ENCODE peak calls at places on chromosomes 6 and 20, in nine cellular contexts. O is fibroblast of lung, G is hepatocyte, Z is colonic mucosa, V is endodermal cell, C is cardiac muscle cell, Q is AG04450, T is kidney, H is neural progenitor cell. B is an unnamed sample.
A peak's percentile ranks its signal among the peaks of the same experiment; 100 is the strongest.

GRCh38 chr6:107987805-107988204 is 29.8 kb upstream of the SEC63 start:
- DNase-seq in C (no peak), V (peak; percentile 72), Z (no peak), Q (no peak), H (no peak), T (no peak), O (no peak), G (no peak), B (no peak)

GRCh38 chr20:44053046-44053445 is 133.9 kb downstream of the JPH2 start:
- DNase-seq in C (no peak), O (no peak), Z (no peak), Q (no peak), H (no peak), T (no peak), V (no peak), G (no peak), B (no peak)

GRCh38 chr20:10511507-10512231 is 76.6 kb downstream of the SLX4IP start:
- DNase-seq in C (peak; percentile 97), Z (peak; percentile 70), H (peak; percentile 45), T (peak; percentile 88), G (peak; percentile 89), O (peak; percentile 98), V (peak; percentile 86), Q (peak; percentile 87), B (peak; percentile 75)

GRCh38 chr6:30508890-30509736 is 19.8 kb downstream of the HLA-E start:
- DNase-seq in Q (no peak), G (no peak), Z (no peak), H (no peak), T (no peak), V (peak; percentile 12), C (peak; percentile 76), O (no peak), B (no peak)

GRCh38 chr20:22430154-22430745 is 154.1 kb downstream of the FOXA2 start:
- DNase-seq in Q (no peak), G (peak; percentile 32), V (peak; percentile 88), Z (no peak), H (peak; percentile 82), T (no peak), C (peak; percentile 34), O (no peak), B (peak; percentile 98)

GRCh38 chr6:119915971-119916370 is 566.4 kb upstream of the MAN1A1 start:
- DNase-seq in V (no peak), C (no peak), H (no peak), O (no peak), Z (no peak), G (no peak), Q (no peak), T (no peak), B (no peak)

GRCh38 chr6:37137201-37137880 is 32.6 kb upstream of the PIM1 start:
- DNase-seq in Z (peak; percentile 30), T (no peak), H (peak; percentile 93), O (peak; percentile 95), C (peak; percentile 98), V (peak; percentile 94), G (peak; percentile 87), Q (peak; percentile 93), B (peak; percentile 96)

GRCh38 chr6:107823047-107823557 is 1.0 kb downstream of the SCML4 start:
- DNase-seq in T (no peak), Q (no peak), O (no peak), Z (no peak), V (no peak), C (no peak), G (no peak), H (no peak), B (no peak)

GRCh38 chr20:18011951-18012645 is 43.3 kb downstream of the MGME1 start:
- DNase-seq in O (no peak), T (peak; percentile 58), C (no peak), Z (no peak), V (no peak), H (no peak), Q (no peak), G (no peak), B (no peak)

GRCh38 chr6:163741743-163742363 is 327.3 kb downstream of the QKI start:
- DNase-seq in V (no peak), G (no peak), T (no peak), H (no peak), Q (no peak), C (no peak), O (no peak), Z (no peak), B (peak; percentile 79)

GRCh38 chr20:24752612-24753011 is 196.5 kb upstream of the CST7 start:
- DNase-seq in H (no peak), Z (peak; percentile 3), G (no peak), V (peak; percentile 24), Q (no peak), T (no peak), O (no peak), C (no peak), B (no peak)

GRCh38 chr20:13041574-13042457 is 33.0 kb downstream of the SPTLC3 start:
- DNase-seq in C (peak; percentile 37), H (no peak), Q (no peak), V (no peak), O (peak; percentile 67), G (no peak), T (no peak), Z (no peak), B (no peak)

GRCh38 chr20:4713401-4713800 is 8.3 kb upstream of the PRND start:
- DNase-seq in O (no peak), Q (no peak), C (no peak), V (no peak), Z (no peak), H (no peak), T (no peak), G (no peak), B (no peak)

GRCh38 chr6:148464319-148465010 is 121.8 kb downstream of the SASH1 start:
- DNase-seq in G (peak; percentile 76), V (peak; percentile 90), H (peak; percentile 62), O (peak; percentile 86), C (peak; percentile 84), Z (peak; percentile 70), Q (no peak), T (no peak), B (peak; percentile 47)

GRCh38 chr6:121503633-121504032 is 68.2 kb downstream of the GJA1 start:
- DNase-seq in V (no peak), Z (no peak), O (peak; percentile 71), T (no peak), H (no peak), G (no peak), Q (no peak), C (peak; percentile 55), B (no peak)

GRCh38 chr20:56925696-56926101 is 296.6 kb downstream of the TFAP2C start:
- DNase-seq in G (no peak), Z (no peak), V (no peak), T (no peak), H (peak; percentile 66), C (no peak), O (no peak), Q (no peak), B (no peak)

GRCh38 chr20:56924976-56925695 is 296.0 kb downstream of the TFAP2C start:
- DNase-seq in T (no peak), C (no peak), Z (no peak), V (peak; percentile 92), O (no peak), Q (no peak), H (peak; percentile 99), G (peak; percentile 29), B (no peak)

GRCh38 chr20:56926501-56926900 is 297.4 kb downstream of the TFAP2C start:
- DNase-seq in H (no peak), T (no peak), Q (no peak), O (no peak), Z (no peak), V (no peak), C (no peak), G (no peak), B (no peak)

GRCh38 chr20:56922497-56922896 is 293.4 kb downstream of the TFAP2C start:
- DNase-seq in V (no peak), Q (no peak), Z (no peak), T (no peak), C (no peak), G (no peak), O (no peak), H (no peak), B (no peak)

DNA sequence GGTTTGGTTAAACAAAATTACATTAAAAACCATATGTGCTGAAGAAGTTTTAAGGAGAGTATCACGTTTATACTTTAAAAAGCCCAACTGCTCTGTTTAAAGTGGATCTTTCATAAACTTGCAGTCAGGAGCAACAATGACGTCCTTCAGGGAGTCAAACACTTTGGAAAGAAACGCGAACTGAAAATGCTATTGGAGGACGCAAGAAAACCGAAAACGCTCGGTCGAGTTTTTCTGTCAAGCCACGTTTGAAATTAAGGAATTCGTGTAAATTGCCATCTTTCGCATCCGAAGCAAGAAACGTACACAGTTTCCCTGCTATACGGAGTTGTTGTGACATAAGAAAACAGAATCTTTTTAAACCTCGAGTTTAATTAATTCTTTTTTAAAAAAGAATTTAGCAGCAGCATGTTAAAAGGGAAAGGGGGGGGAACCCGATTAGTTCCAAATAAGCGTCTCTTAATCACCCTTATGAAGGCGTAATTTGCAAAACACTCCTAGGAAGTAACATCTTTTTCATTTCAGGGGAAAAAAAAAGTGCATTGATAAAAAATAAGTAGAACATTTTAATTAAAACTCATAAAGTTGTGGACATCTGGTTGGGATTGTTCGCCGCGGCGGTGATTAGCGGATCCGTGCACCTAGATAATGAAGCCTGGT is 295.3 kb downstream of the TFAP2C start:
- DNase-seq in O (peak; percentile 2), Z (no peak), V (no peak), H (peak; percentile 53), G (no peak), Q (no peak), C (no peak), T (no peak), B (no peak)
- H3K4me3 ChIP-seq in O (no peak overlapping the region), Z (no peak overlapping the region), V (no peak overlapping the region), H (peak overlapping the region; percentile 49), G (no peak overlapping the region), Q (no peak overlapping the region), C (no peak overlapping the region), T (no peak overlapping the region), B (no peak overlapping the region)

DNA sequence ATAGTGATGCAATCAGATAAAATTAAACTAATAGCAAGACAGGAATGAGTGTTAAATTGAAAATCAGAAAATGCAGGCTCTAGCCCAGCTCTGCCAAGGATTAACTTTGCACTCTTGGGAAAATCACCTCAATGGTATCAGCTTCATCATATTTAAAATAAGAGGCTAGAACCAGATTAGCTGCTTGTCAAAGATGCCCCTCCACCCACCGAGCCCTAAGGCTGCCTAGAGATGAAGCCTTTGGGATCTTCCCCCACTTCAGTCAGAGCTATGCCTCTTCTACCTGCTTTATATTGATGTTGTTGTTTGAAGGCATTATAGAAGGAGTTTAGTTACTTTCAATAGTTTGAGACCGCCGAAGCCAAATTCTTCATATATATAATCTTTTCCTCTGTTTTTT is 47.4 kb downstream of the HDDC2 start:
- DNase-seq in Z (no peak), C (no peak), T (no peak), Q (no peak), O (no peak), V (no peak), G (no peak), H (no peak), B (no peak)
- H3K9me3 ChIP-seq in Z (no peaks in the 10 kb centered on the region), C (no peaks in the 10 kb centered on the region), T (no peaks in the 10 kb centered on the region), Q (no peaks in the 10 kb centered on the region), O (no peaks in the 10 kb centered on the region), V (no peaks in the 10 kb centered on the region), G (no peaks in the 10 kb centered on the region), H (no peaks in the 10 kb centered on the region), B (no peaks in the 10 kb centered on the region)

GRCh38 chr6:27962506-27962905 is 5.5 kb downstream of the OR2B6 start:
- DNase-seq in Z (no peak), Q (no peak), V (no peak), G (no peak), T (no peak), O (no peak), C (no peak), H (no peak), B (no peak)
- H3K27ac ChIP-seq in Z (no peak overlapping the region), Q (no peak overlapping the region), V (no peak overlapping the region), G (no peak overlapping the region), T (no peak overlapping the region), O (no peak overlapping the region), C (no peak overlapping the region), H (no peak overlapping the region), B (no peak overlapping the region)

GRCh38 chr20:50513169-50514034 is 3.2 kb downstream of the PTPN1 start:
- DNase-seq in Z (no peak), G (no peak), O (peak; percentile 70), H (no peak), T (no peak), V (no peak), Q (no peak), C (peak; percentile 67), B (no peak)
- H3K4me3 ChIP-seq in Z (no peak overlapping the region), G (no peak overlapping the region), O (peak overlapping the region; percentile 94), H (no peak overlapping the region), T (peak overlapping the region; percentile 89), V (peak overlapping the region; percentile 96), Q (peak overlapping the region; percentile 93), C (no peak overlapping the region), B (no peak overlapping the region)